ENCODE peak calls at places on chromosome 13, in ten cellular contexts. S is upper lobe of right lung, A is body of pancreas, R is Panc1, U is transverse colon, Y is cardiac muscle cell, I is IMR-90, L is heart left ventricle, T is PC-3, E is mucosa of descending colon. J is an unnamed sample. For H3K36me3, the result is how much of the 10 kb centered on the place peaks cover.

GRCh38 chr13:75101997-75102720 is 379.8 kb downstream of the TBC1D4 start:
- DNase-seq in S (no peak), A (no peak), R (no peak), U (no peak), Y (peak), I (peak), L (no peak), T (peak), E (no peak), J (no peak)

GRCh38 chr13:79413521-79413920 is 7.5 kb upstream of the RBM26 start:
- DNase-seq in S (no peak), A (no peak), R (no peak), U (no peak), Y (no peak), I (no peak), L (no peak), T (no peak), E (no peak), J (no peak)

GRCh38 chr13:98798849-98799645 is 46.6 kb upstream of the SLC15A1 start:
- DNase-seq in S (no peak), A (no peak), R (no peak), U (no peak), Y (peak), I (peak), L (no peak), T (no peak), E (no peak), J (no peak)

GRCh38 chr13:42064259-42064658 is 15.8 kb downstream of the DGKH start:
- DNase-seq in S (no peak), A (no peak), R (no peak), U (no peak), Y (peak), I (peak), L (no peak), T (no peak), E (no peak), J (no peak)

GRCh38 chr13:74825170-74825948 is 656.6 kb downstream of the TBC1D4 start:
- DNase-seq in S (no peak), A (no peak), R (no peak), U (no peak), Y (peak), I (peak), L (peak), T (peak), E (no peak), J (no peak)

GRCh38 chr13:25085125-25085742 is 10.7 kb upstream of the PABPC3 start:
- DNase-seq in S (no peak), A (peak), R (peak), U (peak), Y (peak), I (peak), L (no peak), T (peak), E (no peak), J (no peak)

GRCh38 chr13:60838581-60838980 is 441.6 kb downstream of the TDRD3 start:
- DNase-seq in S (no peak), A (no peak), R (no peak), U (no peak), Y (no peak), I (no peak), L (no peak), T (peak), E (no peak), J (no peak)

GRCh38 chr13:106887686-106888085 is 319.7 kb upstream of the ARGLU1 start:
- DNase-seq in S (no peak), A (no peak), R (no peak), U (no peak), Y (no peak), I (no peak), L (no peak), T (no peak), E (no peak), J (no peak)

GRCh38 chr13:45932611-45933182 is 81.1 kb upstream of the SIAH3 start:
- DNase-seq in S (no peak), A (no peak), R (no peak), U (no peak), Y (no peak), I (no peak), L (no peak), T (no peak), E (no peak), J (no peak)

GRCh38 chr13:44929691-44930090 is 59.6 kb downstream of the NUFIP1 start:
- DNase-seq in S (no peak), A (no peak), R (no peak), U (no peak), Y (no peak), I (no peak), L (no peak), T (no peak), E (no peak), J (no peak)

GRCh38 chr13:58908019-58908679 is 1255.6 kb downstream of the DIAPH3 start:
- DNase-seq in S (no peak), A (no peak), R (no peak), U (no peak), Y (no peak), I (no peak), L (no peak), T (no peak), E (no peak), J (no peak)
- H3K4me3 ChIP-seq in S (no peak), A (no peak), R (no peak), U (no peak), Y (no peak), I (no peak), L (no peak), T (no peak), E (no peak), J (no peak)

DNA sequence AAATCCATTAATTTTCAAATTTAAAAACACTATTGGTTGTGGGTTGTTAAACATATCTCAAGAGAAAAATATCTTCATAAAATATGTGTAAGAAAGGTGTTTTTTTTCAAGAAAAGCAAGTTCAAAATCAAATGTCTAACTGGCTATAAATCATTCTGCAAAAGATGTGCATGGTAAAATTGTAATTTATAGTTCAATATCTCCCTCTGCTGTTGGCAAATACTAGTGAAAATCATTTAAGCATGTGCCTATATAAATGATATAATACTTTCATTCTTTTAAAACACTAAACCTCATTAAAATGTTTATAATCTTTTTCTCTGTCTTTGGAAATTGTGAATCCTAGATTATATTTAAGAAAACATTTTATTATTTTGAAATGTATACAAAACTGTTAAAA is 17.2 kb upstream of the SLITRK6 start:
- DNase-seq in S (no peak), A (no peak), R (no peak), U (no peak), Y (peak), I (no peak), L (no peak), T (peak), E (no peak), J (no peak)
- TF ChIP-seq CTCF in S (no peak), A (no peak), R (no peak), U (no peak), Y (no peak), I (peak), L (no peak), T (peak), E (no peak), J (no peak)

DNA sequence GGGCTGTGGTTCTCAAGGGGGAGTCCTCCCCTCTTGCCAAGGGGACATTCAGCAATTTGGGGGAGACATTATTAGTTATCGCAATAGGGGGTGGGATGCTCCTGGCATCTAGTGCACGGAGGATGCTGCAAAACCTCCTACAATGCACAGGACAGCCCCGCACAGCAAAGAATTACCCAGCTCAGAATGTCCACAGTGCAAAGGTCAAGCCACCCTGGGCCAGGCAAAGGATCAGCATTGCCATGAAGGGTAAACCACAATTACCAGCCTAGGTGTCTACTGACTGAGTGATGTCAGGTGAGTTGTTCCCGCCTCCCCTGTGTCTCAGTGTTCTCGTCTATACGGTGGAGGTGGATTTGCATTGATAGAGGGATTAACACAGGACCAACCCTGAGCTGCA is 2.4 kb upstream of the METTL21C start:
- DNase-seq in S (no peak), A (no peak), R (no peak), U (no peak), Y (no peak), I (no peak), L (no peak), T (no peak), E (no peak), J (no peak)
- H3K36me3 ChIP-seq in S (under half), A (under half), R (under half), U (under half), Y (under half), I (under half), L (under half), T (under half), E (under half), J (under half)

DNA sequence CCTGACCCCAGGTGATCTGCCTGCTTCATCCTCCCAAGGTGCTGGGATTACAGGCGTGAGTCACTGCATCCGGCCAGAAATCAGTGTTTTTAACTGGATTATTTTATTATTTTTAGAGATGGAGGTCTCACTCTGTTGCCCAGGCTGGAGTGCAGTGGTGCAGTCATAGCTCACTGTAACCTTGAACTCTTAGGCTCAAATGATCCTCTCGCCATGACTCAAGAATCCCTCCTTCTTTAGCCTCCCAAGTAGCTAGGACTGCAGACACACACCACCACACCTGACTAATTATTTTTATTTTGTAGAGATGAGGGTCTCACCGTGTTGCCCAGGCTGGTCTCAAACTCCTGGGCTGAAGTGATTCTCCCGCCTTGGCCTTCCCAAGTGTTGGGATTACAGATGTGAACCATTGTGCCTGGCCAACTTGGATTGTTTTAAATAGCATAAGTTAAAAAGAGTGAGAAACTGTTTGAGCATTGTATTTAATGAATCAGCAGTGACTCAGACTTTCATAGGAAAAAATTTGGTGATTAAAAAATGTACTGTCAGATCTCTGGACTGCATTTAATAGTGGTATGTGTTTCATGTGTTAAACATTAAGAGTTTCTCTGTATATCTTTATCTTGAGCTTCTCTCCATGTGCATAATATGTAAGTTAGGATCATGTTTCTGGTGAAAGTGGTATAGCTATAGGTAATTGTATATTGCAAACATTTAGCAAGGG is 121.1 kb downstream of the PCCA start:
- DNase-seq in S (no peak), A (no peak), R (peak), U (no peak), Y (peak), I (peak), L (no peak), T (peak), E (no peak), J (no peak)
- H3K4me3 ChIP-seq in S (no peak), A (no peak), R (no peak), U (no peak), Y (no peak), I (no peak), L (no peak), T (no peak), E (no peak), J (no peak)

GRCh38 chr13:101942038-101942437 is 459.8 kb downstream of the FGF14 start:
- DNase-seq in S (no peak), A (peak), R (peak), U (peak), Y (peak), I (peak), L (peak), T (peak), E (no peak), J (no peak)
- TF ChIP-seq CTCF in S (peak), A (peak), R (peak), U (peak), Y (peak), I (peak), L (peak), T (peak), E (peak), J (peak)

GRCh38 chr13:113537205-113537604 is 46.7 kb upstream of the DCUN1D2 start:
- DNase-seq in S (peak), A (no peak), R (no peak), U (no peak), Y (no peak), I (no peak), L (no peak), T (no peak), E (no peak), J (no peak)

GRCh38 chr13:113534236-113534860 is 43.8 kb upstream of the DCUN1D2 start:
- DNase-seq in S (peak), A (no peak), R (no peak), U (no peak), Y (no peak), I (no peak), L (no peak), T (peak), E (no peak), J (no peak)

GRCh38 chr13:113536461-113537110 is 46.1 kb upstream of the DCUN1D2 start:
- DNase-seq in S (peak), A (no peak), R (no peak), U (no peak), Y (no peak), I (no peak), L (no peak), T (no peak), E (no peak), J (no peak)

GRCh38 chr13:113533441-113533840 is 42.9 kb upstream of the DCUN1D2 start:
- DNase-seq in S (peak), A (no peak), R (no peak), U (no peak), Y (no peak), I (peak), L (no peak), T (no peak), E (no peak), J (no peak)

GRCh38 chr13:113535381-113535781 is 44.9 kb upstream of the DCUN1D2 start:
- DNase-seq in S (peak), A (no peak), R (no peak), U (peak), Y (no peak), I (no peak), L (no peak), T (no peak), E (peak), J (no peak)
- H3K36me3 ChIP-seq in S (under half), A (under half), R (under half), U (under half), Y (under half), I (half or more), L (under half), T (under half), E (under half), J (under half)